ENCODE peak calls at places on chromosome 1, in ten cellular contexts. H is AG20443; D is mesothelial cell of epicardium; C is activated naive CD8-positive, alpha-beta T cell treated with anti-CD3 and anti-CD28 coated beads, Interleukin-2, amount 50 U/mL, for 24 hours; K is adipocyte; Z is stimulated activated CD4-positive, alpha-beta T cell treated with anti-CD3 and anti-CD28 coated beads, Interleukin-4, amount 100 ng/mL, for 24 hours; S is IMR-90; I is activated gamma-delta T cell; O is transverse colon; Y is cardiac septum. V is an unnamed sample.

GRCh38 chr1:185980891-185981290 is 246.7 kb downstream of the HMCN1 start:
- DNase-seq in I (no peak), C (no peak), K (no peak), Z (no peak), O (no peak), H (no peak), S (no peak), D (no peak), Y (no peak), V (no peak)

GRCh38 chr1:168636642-168637111 is 60.3 kb downstream of the XCL1 start:
- DNase-seq in K (peak; percentile 78), D (no peak), Z (no peak), O (no peak), I (no peak), C (no peak), S (no peak), Y (no peak), H (peak; percentile 61), V (peak; percentile 28)

GRCh38 chr1:59985901-59986735 is 59.5 kb upstream of the CYP2J2 start:
- DNase-seq in I (no peak), D (no peak), S (no peak), H (peak; percentile 78), C (no peak), O (no peak), Y (no peak), K (no peak), Z (no peak), V (no peak)

GRCh38 chr1:94865369-94865768 is 45.2 kb downstream of the SLC44A3 start:
- DNase-seq in D (no peak), O (no peak), K (peak; percentile 68), Z (no peak), H (peak; percentile 56), S (peak; percentile 65), C (no peak), I (no peak), Y (no peak), V (no peak)

GRCh38 chr1:231139125-231139649 is 22.7 kb upstream of the TRIM67 start:
- DNase-seq in H (peak; percentile 40), C (no peak), Z (no peak), S (peak; percentile 58), O (no peak), K (peak; percentile 89), I (no peak), Y (no peak), D (no peak), V (no peak)

GRCh38 chr1:16015491-16015890 is 2.4 kb downstream of the HSPB7 start:
- DNase-seq in D (no peak), S (no peak), H (no peak), O (no peak), I (no peak), Z (no peak), K (no peak), C (no peak), Y (no peak), V (no peak)

GRCh38 chr1:206111528-206111927 is 5.7 kb downstream of the AVPR1B start:
- DNase-seq in K (no peak), S (no peak), D (no peak), O (no peak), Y (no peak), H (no peak), C (no peak), I (no peak), Z (no peak), V (no peak)

GRCh38 chr1:163565171-163565570 is 243.4 kb downstream of the NUF2 start:
- DNase-seq in Y (no peak), K (no peak), Z (no peak), C (no peak), D (no peak), O (no peak), S (no peak), H (no peak), I (no peak), V (no peak)

GRCh38 chr1:167173516-167174184 is 47.0 kb upstream of the POU2F1 start:
- DNase-seq in D (no peak), K (no peak), I (no peak), H (peak; percentile 42), C (no peak), Y (no peak), S (no peak), O (no peak), Z (no peak), V (no peak)

GRCh38 chr1:8362701-8363101 is 44.8 kb downstream of the SLC45A1 start:
- DNase-seq in O (no peak), C (no peak), D (no peak), H (no peak), Y (peak; percentile 68), K (no peak), S (no peak), I (no peak), Z (no peak), V (no peak)

GRCh38 chr1:6424000-6424565 is 493 bp upstream of the ESPN start:
- DNase-seq in S (no peak), C (no peak), K (no peak), I (no peak), O (no peak), D (no peak), Y (no peak), Z (no peak), H (no peak), V (no peak)

GRCh38 chr1:9371391-9371935 is 78.8 kb downstream of the SPSB1 start:
- DNase-seq in S (peak; percentile 81), Z (no peak), C (no peak), O (peak; percentile 54), H (peak; percentile 74), K (peak; percentile 85), D (peak; percentile 83), Y (no peak), I (no peak), V (no peak)

GRCh38 chr1:10421637-10422036 is 8.6 kb upstream of the CENPS start:
- DNase-seq in H (no peak), O (no peak), Y (no peak), S (no peak), Z (no peak), I (no peak), D (no peak), K (no peak), C (no peak), V (no peak)

V was measured in hippocampal formation.